ENCODE peak calls at places on chromosomes 13 and 19, in five cellular contexts. K, X, G, W and F are unnamed samples.

GRCh38 chr13:25743426-25743825 is 308.4 kb downstream of the SHISA2 start:
- DNase-seq in X (no peak), W (no peak), K (no peak), G (no peak), F (no peak)

GRCh38 chr19:15544283-15544682 is 36.0 kb downstream of the CYP4F22 start:
- DNase-seq in K (no peak), W (no peak), G (no peak), X (no peak), F (no peak)

GRCh38 chr13:109778102-109778542 is 8.3 kb downstream of the IRS2 start:
- DNase-seq in W (peak; percentile 53), G (no peak), X (no peak), K (no peak), F (peak; percentile 74)

GRCh38 chr13:72886272-72887062 is 104.5 kb downstream of the PIBF1 start:
- DNase-seq in G (no peak), W (no peak), X (no peak), K (no peak), F (no peak)

GRCh38 chr19:48354332-48354992 is 9.3 kb downstream of the TMEM143 start:
- DNase-seq in W (no peak), K (no peak), G (no peak), X (no peak), F (no peak)

GRCh38 chr13:46712524-46712923 is 84.4 kb downstream of the ESD start:
- DNase-seq in W (no peak), X (no peak), G (no peak), K (no peak), F (no peak)

GRCh38 chr19:17089238-17089637 is 13.7 kb downstream of the MYO9B start:
- DNase-seq in K (no peak), W (no peak), X (no peak), G (no peak), F (peak; percentile 83)

GRCh38 chr13:40401911-40402776 is 264.3 kb downstream of the FOXO1 start:
- DNase-seq in G (no peak), K (peak; percentile 98), W (peak; percentile 54), X (peak; percentile 95), F (peak; percentile 94)

GRCh38 chr13:77338961-77339401 is 12.1 kb upstream of the MYCBP2 start:
- DNase-seq in G (no peak), X (no peak), K (no peak), W (no peak), F (no peak)

GRCh38 chr19:28424662-28425430 is 788.1 kb downstream of the UQCRFS1 start:
- DNase-seq in G (no peak), X (no peak), W (no peak), K (no peak), F (no peak)

GRCh38 chr19:11190501-11190900 is 6.8 kb downstream of the KANK2 start:
- DNase-seq in X (no peak), G (no peak), K (no peak), W (no peak), F (no peak)

GRCh38 chr19:16266586-16266942 is 58.1 kb upstream of the KLF2 start:
- DNase-seq in G (no peak), W (peak; percentile 92), K (no peak), X (no peak), F (no peak)

GRCh38 chr13:27295096-27295495 is 24.5 kb downstream of the RASL11A start:
- DNase-seq in K (no peak), G (no peak), W (no peak), X (no peak), F (no peak)

GRCh38 chr13:49367640-49368431 is 76.0 kb downstream of the CAB39L start:
- DNase-seq in K (no peak), W (no peak), X (no peak), G (peak; percentile 26), F (no peak)

GRCh38 chr19:55488986-55489710 is 912 bp downstream of the SSC5D start:
- DNase-seq in W (no peak), X (no peak), K (no peak), G (no peak), F (no peak)

GRCh38 chr19:41696402-41697197 is 8.5 kb upstream of the CEACAM7 start:
- DNase-seq in G (no peak), X (no peak), W (peak; percentile 5), K (no peak), F (no peak)

GRCh38 chr19:40798997-40799557 is at the start of gene EGLN2:
- DNase-seq in K (no peak), G (no peak), W (no peak), X (no peak), F (no peak)

GRCh38 chr13:94192576-94192975 is 286.9 kb downstream of the DCT start:
- DNase-seq in G (peak; percentile 29), X (peak; percentile 9), K (no peak), W (peak; percentile 21), F (no peak)

GRCh38 chr13:113761136-113761535 is 2.1 kb downstream of the TMEM255B start:
- DNase-seq in G (no peak), X (no peak), K (no peak), W (no peak), F (peak; percentile 49)

GRCh38 chr13:79393564-79394249 is 12.3 kb downstream of the RBM26 start:
- DNase-seq in X (no peak), W (peak; percentile 81), K (no peak), G (no peak), F (no peak)

GRCh38 chr13:95128045-95128643 is 173.1 kb downstream of the ABCC4 start:
- DNase-seq in G (no peak), W (no peak), K (no peak), X (no peak), F (no peak)

GRCh38 chr13:96967248-96967745 is 27.0 kb downstream of the OXGR1 start:
- DNase-seq in G (no peak), K (no peak), W (no peak), X (no peak), F (no peak)

GRCh38 chr19:48053856-48054255 is 10.0 kb upstream of the CABP5 start:
- DNase-seq in W (no peak), X (no peak), G (no peak), K (no peak), F (no peak)

GRCh38 chr13:34833562-34834182 is 108.4 kb upstream of the NBEA start:
- DNase-seq in K (no peak), X (no peak), W (no peak), G (no peak), F (no peak)

GRCh38 chr13:101453784-101454201 is 1.3 kb downstream of the ITGBL1 start:
- DNase-seq in W (peak; percentile 1), G (no peak), X (no peak), K (no peak), F (peak; percentile 34)

GRCh38 chr13:101451641-101452040 is 834 bp upstream of the ITGBL1 start:
- DNase-seq in X (no peak), W (no peak), G (no peak), K (no peak), F (no peak)

GRCh38 chr13:101450749-101451130 is 1.7 kb upstream of the ITGBL1 start:
- DNase-seq in W (no peak), K (no peak), X (no peak), G (no peak), F (no peak)

GRCh38 chr13:101454767-101455166 is 2.3 kb downstream of the ITGBL1 start:
- DNase-seq in G (no peak), K (no peak), X (no peak), W (no peak), F (no peak)

DNA sequence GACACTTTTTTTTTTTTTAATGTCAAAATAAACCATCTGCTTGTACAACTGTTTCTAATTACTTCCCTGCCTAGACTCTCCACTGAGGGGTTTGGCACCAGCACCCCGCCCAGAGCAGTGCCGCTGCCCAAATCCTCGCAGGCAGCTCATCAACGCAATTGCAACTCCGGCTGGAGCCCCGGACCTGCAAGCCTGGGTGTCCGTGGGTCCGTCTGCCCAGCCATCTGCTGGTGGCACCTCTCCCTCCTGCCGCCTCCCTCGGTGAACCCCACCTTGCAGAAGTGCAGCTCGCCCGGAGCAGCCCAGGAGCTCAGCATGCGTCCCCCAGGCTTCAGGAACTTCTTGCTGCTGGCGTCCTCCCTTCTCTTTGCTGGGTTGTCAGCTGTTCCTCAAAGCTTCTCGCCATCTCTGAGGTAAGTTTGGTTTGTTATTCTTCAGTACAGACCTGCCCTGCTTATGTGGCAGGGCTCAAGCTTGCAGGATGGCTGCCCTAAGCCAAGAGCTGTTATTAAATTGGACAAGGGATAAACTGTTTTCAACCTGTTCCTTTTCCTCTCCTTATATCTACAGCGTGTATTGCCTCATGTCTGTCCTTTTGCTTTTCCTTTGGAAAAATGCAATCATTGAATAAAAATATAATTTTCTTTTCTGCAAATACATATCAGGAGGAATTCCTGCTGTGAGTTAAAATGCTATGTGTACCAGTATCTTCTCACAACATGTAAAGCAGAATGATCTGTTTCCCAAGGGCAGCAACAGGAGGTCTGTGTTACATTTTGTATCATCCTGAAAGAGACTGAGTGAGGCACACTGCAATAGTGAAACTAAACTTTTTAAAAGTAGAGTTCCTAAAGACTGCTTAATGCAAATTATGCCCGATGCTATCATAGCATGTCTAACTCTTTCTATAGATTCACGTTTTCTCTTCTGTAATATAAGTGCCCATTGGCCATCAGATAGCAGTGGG is at the start of gene ITGBL1:
- DNase-seq in X (no peak), G (no peak), W (no peak), K (peak; percentile 32), F (peak; percentile 62)
- H3K27ac ChIP-seq in X (peak within 1 kb of the TSS; percentile 28), G (no peak within 1 kb of the TSS), W (no peak within 1 kb of the TSS), K (peak within 1 kb of the TSS; percentile 84), F (peak within 1 kb of the TSS; percentile 99)

GRCh38 chr19:46732966-46733692 is 12.7 kb upstream of the FKRP start:
- DNase-seq in K (peak; percentile 58), W (no peak), G (no peak), X (no peak), F (no peak)
- H3K27ac ChIP-seq in K (no peak overlapping the region), W (no peak overlapping the region), G (no peak overlapping the region), X (no peak overlapping the region), F (no peak overlapping the region)

DNA sequence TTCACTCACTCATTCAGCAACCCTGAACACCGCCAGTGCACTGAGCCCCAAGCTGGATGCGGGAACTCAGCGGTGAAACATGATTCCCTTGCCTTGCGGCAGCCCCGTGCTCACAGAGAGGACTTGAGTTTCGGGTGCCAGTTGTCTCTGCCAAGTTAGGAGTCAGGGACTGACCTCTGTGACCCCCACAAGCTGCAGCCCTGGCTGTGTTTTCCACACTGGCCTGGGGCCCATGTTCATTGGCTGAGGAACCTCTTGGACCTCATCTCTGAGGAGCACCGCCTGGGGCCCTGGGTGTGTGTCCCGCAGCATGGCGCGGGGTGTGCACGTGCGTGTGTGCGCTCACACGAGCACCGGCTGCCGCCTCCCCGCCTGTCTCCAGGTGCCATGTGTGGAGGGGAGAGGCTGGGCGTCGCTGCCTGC is 31.0 kb downstream of the CAPN12 start:
- DNase-seq in X (peak; percentile 61), G (no peak), K (peak; percentile 70), W (no peak), F (no peak)
- H3K27ac ChIP-seq in X (peak overlapping the region; percentile 93), G (no peak overlapping the region), K (peak overlapping the region; percentile 91), W (no peak overlapping the region), F (no peak overlapping the region)

DNA sequence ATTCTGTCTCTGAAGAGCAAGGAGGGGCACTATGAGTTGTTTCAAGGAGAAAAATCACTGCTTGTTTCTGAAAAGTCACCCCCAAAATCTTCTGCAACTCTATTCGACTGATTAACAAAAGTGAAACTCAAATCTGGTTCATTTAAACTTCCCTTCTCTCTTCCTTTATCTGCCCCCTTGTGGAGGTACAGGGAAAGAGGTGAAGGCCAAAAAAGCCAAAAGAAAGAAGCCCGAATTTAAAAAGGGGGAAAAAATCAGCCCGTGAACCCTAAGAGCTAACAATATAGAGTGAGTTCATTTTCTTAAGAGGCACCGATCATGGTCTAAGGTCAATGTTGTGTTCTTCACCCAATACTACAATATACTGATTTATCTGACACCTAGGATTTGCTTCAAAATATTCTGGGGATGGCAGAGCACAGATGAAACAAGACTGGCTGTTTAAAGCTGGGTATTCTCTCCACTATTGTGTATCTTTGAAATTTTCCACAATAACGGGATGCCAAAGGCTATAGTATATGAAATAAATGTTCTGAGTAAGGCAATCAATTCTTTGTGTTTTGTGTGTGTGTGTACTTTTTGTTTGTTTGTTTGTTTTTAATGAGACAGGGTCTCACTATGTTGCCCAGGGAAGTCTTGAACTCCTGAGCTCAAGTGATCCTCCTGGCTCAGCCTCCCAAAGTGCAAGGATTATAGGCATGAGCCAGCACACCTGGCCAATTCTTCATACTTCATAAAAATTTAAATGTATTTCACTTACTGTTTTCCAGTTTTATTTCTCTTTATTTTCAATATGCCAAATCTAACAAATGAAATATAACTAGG is 55.0 kb upstream of the EEF1AKMT1 start:
- DNase-seq in W (peak; percentile 80), X (peak; percentile 52), G (peak; percentile 43), K (no peak), F (no peak)
- H3K27ac ChIP-seq in W (no peak overlapping the region), X (peak overlapping the region; percentile 67), G (no peak overlapping the region), K (peak overlapping the region; percentile 29), F (no peak overlapping the region)